ENCODE peak calls at places on chromosome 17, in seven cellular contexts. K is HFFc6; R is naive thymus-derived CD4-positive, alpha-beta T cell; V is HuH-7.5; N is stomach; E is activated naive CD4-positive, alpha-beta T cell treated with anti-CD3 and anti-CD28 coated beads for 36 hours; F is gastrocnemius medialis. X is an unnamed sample.

GRCh38 chr17:78904371-78904770 is 1.4 kb upstream of the CEP295NL start:
- DNase-seq in K (no peak), R (no peak), V (no peak), N (no peak), E (no peak), F (no peak), X (no peak)

GRCh38 chr17:27915715-27916114 is 22.6 kb upstream of the LYRM9 start:
- DNase-seq in K (no peak), R (no peak), V (no peak), N (no peak), E (no peak), F (no peak), X (no peak)

GRCh38 chr17:82006468-82007227 is 16.0 kb downstream of the CENPX start:
- DNase-seq in K (peak), R (no peak), V (no peak), N (no peak), E (no peak), F (no peak), X (no peak)

GRCh38 chr17:45301674-45302073 is 15.1 kb downstream of the MAP3K14 start:
- DNase-seq in K (no peak), R (no peak), V (no peak), N (no peak), E (no peak), F (no peak), X (no peak)

GRCh38 chr17:40726919-40727318 is 23.4 kb upstream of the KRT24 start:
- DNase-seq in K (no peak), R (peak), V (peak), N (no peak), E (no peak), F (no peak), X (peak)

GRCh38 chr17:10879110-10879509 is 41.2 kb upstream of the PIRT start:
- DNase-seq in K (no peak), R (no peak), V (no peak), N (peak), E (peak), F (no peak), X (peak)

GRCh38 chr17:8326591-8327583 is 12.8 kb upstream of the ODF4 start:
- DNase-seq in K (no peak), R (peak), V (no peak), N (peak), E (peak), F (no peak), X (no peak)

GRCh38 chr17:47698749-47699535 is 5.0 kb downstream of the TBKBP1 start:
- DNase-seq in K (peak), R (peak), V (peak), N (peak), E (peak), F (no peak), X (peak)

GRCh38 chr17:2056221-2057129 is 1.6 kb downstream of the HIC1 start:
- DNase-seq in K (peak), R (peak), V (peak), N (no peak), E (peak), F (no peak), X (no peak)

GRCh38 chr17:35795007-35795870 is at the start of gene MMP28:
- DNase-seq in K (no peak), R (peak), V (no peak), N (peak), E (peak), F (no peak), X (peak)

GRCh38 chr17:29115906-29116651 is 64.1 kb downstream of the MYO18A start:
- DNase-seq in K (peak), R (peak), V (peak), N (no peak), E (peak), F (no peak), X (no peak)

GRCh38 chr17:81222906-81223757 is at the start of gene CEP131:
- DNase-seq in K (peak), R (peak), V (peak), N (peak), E (peak), F (peak), X (peak)

GRCh38 chr17:63780928-63781327 is 7.0 kb downstream of the DDX42 start:
- DNase-seq in K (no peak), R (no peak), V (no peak), N (no peak), E (no peak), F (no peak), X (no peak)

GRCh38 chr17:80791758-80792284 is 199.8 kb upstream of the CHMP6 start:
- DNase-seq in K (peak), R (no peak), V (peak), N (peak), E (peak), F (peak), X (peak)

GRCh38 chr17:61641715-61642114 is 50.7 kb upstream of the NACA2 start:
- DNase-seq in K (no peak), R (no peak), V (no peak), N (no peak), E (no peak), F (no peak), X (no peak)

GRCh38 chr17:1399366-1399678 is 700 bp downstream of the YWHAE start:
- DNase-seq in K (no peak), R (no peak), V (no peak), N (peak), E (no peak), F (no peak), X (no peak)

GRCh38 chr17:28033972-28034714 is 8.3 kb upstream of the NLK start:
- DNase-seq in K (peak), R (no peak), V (no peak), N (no peak), E (no peak), F (no peak), X (no peak)

GRCh38 chr17:75776399-75777242 is 8.0 kb upstream of the UNK start:
- DNase-seq in K (no peak), R (peak), V (no peak), N (no peak), E (peak), F (no peak), X (peak)

GRCh38 chr17:17216236-17216635 is 10.1 kb upstream of the PLD6 start:
- DNase-seq in K (no peak), R (no peak), V (no peak), N (no peak), E (no peak), F (no peak), X (no peak)

X was measured in small intestine.